ENCODE peak calls at places on chromosomes 2 and 18, in eight cellular contexts. I, U, Z, E, Q, D, H and J are unnamed samples.

GRCh38 chr2:20050712-20051517 is 513 bp downstream of the LAPTM4A start:
- DNase-seq in Z (no peak), U (peak), I (peak), E (peak), D (no peak), H (peak), Q (peak), J (peak)

GRCh38 chr2:159010963-159011362 is 42.5 kb downstream of the TANC1 start:
- DNase-seq in I (no peak), D (no peak), Q (no peak), Z (no peak), H (peak), U (no peak), E (peak), J (no peak)

GRCh38 chr2:180258041-180258537 is 251.0 kb upstream of the CWC22 start:
- DNase-seq in H (no peak), Z (no peak), U (no peak), I (no peak), Q (no peak), D (no peak), E (no peak), J (no peak)

GRCh38 chr18:38563396-38563980 is 997.9 kb upstream of the CELF4 start:
- DNase-seq in E (peak), I (no peak), U (no peak), Z (no peak), Q (no peak), H (no peak), D (no peak), J (no peak)

GRCh38 chr2:132621131-132621875 is 48.7 kb downstream of the LYPD1 start:
- DNase-seq in I (no peak), Q (no peak), H (no peak), U (no peak), Z (no peak), D (no peak), E (peak), J (no peak)

GRCh38 chr2:112010751-112011150 is 44.3 kb upstream of the TMEM87B start:
- DNase-seq in E (peak), H (no peak), I (no peak), U (peak), D (no peak), Z (no peak), Q (no peak), J (no peak)

GRCh38 chr2:189613650-189614420 is 33.2 kb upstream of the SLC40A1 start:
- DNase-seq in Z (no peak), U (peak), H (peak), I (no peak), Q (no peak), D (no peak), E (peak), J (no peak)

GRCh38 chr2:112880081-112880531 is 30.9 kb upstream of the IL37 start:
- DNase-seq in D (no peak), E (peak), Z (no peak), Q (no peak), I (no peak), H (peak), U (no peak), J (peak)

GRCh38 chr18:69490813-69491212 is 90.1 kb downstream of the DOK6 start:
- DNase-seq in E (no peak), D (no peak), H (peak), Z (no peak), Q (no peak), U (no peak), I (no peak), J (no peak)

GRCh38 chr2:239464166-239465016 is 63.6 kb upstream of the HDAC4 start:
- DNase-seq in H (no peak), U (peak), E (no peak), D (no peak), Q (no peak), I (peak), Z (no peak), J (no peak)

GRCh38 chr2:134999536-134999935 is 47.7 kb downstream of the MAP3K19 start:
- DNase-seq in U (no peak), D (no peak), E (no peak), H (no peak), Z (no peak), Q (no peak), I (no peak), J (no peak)

GRCh38 chr2:44510246-44510645 is 148.5 kb downstream of the CAMKMT start:
- DNase-seq in Z (no peak), I (no peak), H (no peak), D (no peak), Q (no peak), E (peak), U (no peak), J (peak)

GRCh38 chr2:226738821-226739507 is 60.7 kb downstream of the IRS1 start:
- DNase-seq in Z (no peak), D (no peak), Q (no peak), H (peak), U (no peak), E (no peak), I (no peak), J (no peak)